ENCODE peak calls at places on chromosome 1, in seven cellular contexts. A is HS-5, L is M059J, P is iris pigment epithelial cell, O is RKO, D is NCI-H748 treated with DMSO at 0.1 percent for 48 hours, C is T1000. I is an unnamed sample.
A peak's percentile ranks its signal among the peaks of the same experiment; 100 is the strongest.

GRCh38 chr1:230077011-230077410 is 10.0 kb downstream of the GALNT2 start:
- DNase-seq in A (no peak), L (no peak), P (no peak), O (no peak), D (no peak), C (no peak), I (no peak)

GRCh38 chr1:30934613-30935012 is 26.1 kb upstream of the SDC3 start:
- DNase-seq in A (no peak), L (no peak), P (no peak), O (no peak), D (no peak), C (no peak), I (no peak)

GRCh38 chr1:19398309-19398760 is 86.2 kb downstream of the SLC66A1 start:
- DNase-seq in A (peak; percentile 77), L (peak; percentile 97), P (peak; percentile 100), O (peak; percentile 28), D (no peak), C (peak; percentile 54), I (peak; percentile 96)

GRCh38 chr1:12618661-12619395 is 818 bp upstream of the DHRS3 start:
- DNase-seq in A (no peak), L (peak; percentile 94), P (peak; percentile 92), O (peak; percentile 86), D (no peak), C (peak; percentile 62), I (no peak)

GRCh38 chr1:100045206-100045605 is 75.4 kb downstream of the SLC35A3 start:
- DNase-seq in A (no peak), L (no peak), P (no peak), O (no peak), D (no peak), C (no peak), I (no peak)

GRCh38 chr1:227219715-227220292 is 98.5 kb downstream of the CDC42BPA start:
- DNase-seq in A (no peak), L (no peak), P (no peak), O (peak; percentile 25), D (no peak), C (no peak), I (no peak)

GRCh38 chr1:55522353-55522903 is 307.3 kb upstream of the USP24 start:
- DNase-seq in A (no peak), L (no peak), P (no peak), O (no peak), D (no peak), C (no peak), I (no peak)

GRCh38 chr1:10267946-10268345 is 57.6 kb downstream of the KIF1B start:
- DNase-seq in A (no peak), L (no peak), P (no peak), O (no peak), D (no peak), C (no peak), I (no peak)

GRCh38 chr1:37307907-37308570 is 166.3 kb upstream of the ZC3H12A start:
- DNase-seq in A (no peak), L (no peak), P (no peak), O (no peak), D (no peak), C (no peak), I (no peak)

GRCh38 chr1:37473431-37474050 is 839 bp upstream of the ZC3H12A start:
- DNase-seq in A (no peak), L (no peak), P (no peak), O (no peak), D (no peak), C (no peak), I (no peak)

GRCh38 chr1:45001011-45001481 is 10.1 kb downstream of the HECTD3 start:
- DNase-seq in A (no peak), L (peak; percentile 22), P (no peak), O (no peak), D (no peak), C (no peak), I (no peak)

GRCh38 chr1:44733365-44733764 is 2.4 kb upstream of the RNU5D-1 start:
- DNase-seq in A (peak; percentile 49), L (peak; percentile 82), P (peak; percentile 42), O (peak; percentile 49), D (no peak), C (no peak), I (no peak)

GRCh38 chr1:154755858-154756730 is 114.0 kb downstream of the KCNN3 start:
- DNase-seq in A (peak; percentile 36), L (peak; percentile 32), P (peak; percentile 46), O (peak; percentile 13), D (no peak), C (no peak), I (no peak)

GRCh38 chr1:243505986-243506689 is 250.3 kb downstream of the SDCCAG8 start:
- DNase-seq in A (no peak), L (no peak), P (no peak), O (no peak), D (no peak), C (no peak), I (no peak)

GRCh38 chr1:14836426-14837140 is 238.1 kb downstream of the KAZN start:
- DNase-seq in A (no peak), L (no peak), P (no peak), O (no peak), D (no peak), C (no peak), I (no peak)

GRCh38 chr1:160377585-160378206 is 10.8 kb downstream of the NHLH1 start:
- DNase-seq in A (no peak), L (peak; percentile 76), P (peak; percentile 15), O (no peak), D (no peak), C (no peak), I (no peak)

GRCh38 chr1:154418062-154418897 is 13.1 kb downstream of the IL6R start:
- DNase-seq in A (no peak), L (peak; percentile 70), P (peak; percentile 30), O (no peak), D (no peak), C (no peak), I (no peak)

GRCh38 chr1:226983247-226983997 is 43.3 kb downstream of the COQ8A start:
- DNase-seq in A (no peak), L (no peak), P (no peak), O (no peak), D (no peak), C (no peak), I (no peak)

GRCh38 chr1:37794372-37795339 is 1.0 kb downstream of the MANEAL start:
- DNase-seq in A (no peak), L (peak; percentile 11), P (no peak), O (peak; percentile 21), D (peak; percentile 6), C (no peak), I (no peak)